ENCODE peak calls at places on chromosomes 7 and 10, in four cellular contexts. V is aorta, D is pancreas, Y is bronchial epithelial cell. O is an unnamed sample.

GRCh38 chr10:35641430-35642015 is 573 bp downstream of the FZD8 start:
- DNase-seq in V (no peak), D (no peak), Y (no peak), O (no peak)

GRCh38 chr10:422232-422631 is 267.2 kb downstream of the DIP2C start:
- DNase-seq in V (no peak), D (no peak), Y (no peak), O (no peak)

GRCh38 chr10:72730462-72730861 is 38.5 kb downstream of the MCU start:
- DNase-seq in V (no peak), D (no peak), Y (no peak), O (no peak)

GRCh38 chr10:97234403-97234802 is 48.6 kb upstream of the SLIT1 start:
- DNase-seq in V (no peak), D (no peak), Y (peak), O (no peak)

GRCh38 chr7:124566576-124566975 is 199.0 kb downstream of the GPR37 start:
- DNase-seq in V (peak), D (no peak), Y (peak), O (no peak)

GRCh38 chr7:140360697-140361229 is 37.6 kb downstream of the SLC37A3 start:
- DNase-seq in V (no peak), D (no peak), Y (no peak), O (no peak)

GRCh38 chr7:131040467-131040932 is 287.2 kb upstream of the MKLN1 start:
- DNase-seq in V (no peak), D (no peak), Y (peak), O (peak)

GRCh38 chr10:52313350-52314006 is 603 bp upstream of the DKK1 start:
- DNase-seq in V (no peak), D (no peak), Y (peak), O (no peak)

GRCh38 chr10:132070724-132071123 is 5.0 kb downstream of the JAKMIP3 start:
- DNase-seq in V (no peak), D (no peak), Y (no peak), O (no peak)

GRCh38 chr10:114911801-114912479 is 26.1 kb upstream of the TRUB1 start:
- DNase-seq in V (no peak), D (no peak), Y (no peak), O (no peak)

GRCh38 chr10:82377608-82378007 is 502.6 kb downstream of the NRG3 start:
- DNase-seq in V (no peak), D (no peak), Y (peak), O (no peak)

GRCh38 chr7:73971701-73972341 is 56.2 kb upstream of the ELN start:
- DNase-seq in V (no peak), D (no peak), Y (peak), O (no peak)

GRCh38 chr7:85600425-85600824 is 413.6 kb upstream of the SEMA3D start:
- DNase-seq in V (no peak), D (no peak), Y (no peak), O (no peak)
- H3K4me3 ChIP-seq in V (no peak), D (no peak), Y (no peak), O (no peak)

GRCh38 chr10:79334573-79334972 is 12.7 kb upstream of the PPIF start:
- DNase-seq in V (no peak), D (no peak), Y (no peak), O (no peak)
- H3K4me3 ChIP-seq in V (no peak), D (no peak), Y (no peak), O (no peak)

DNA sequence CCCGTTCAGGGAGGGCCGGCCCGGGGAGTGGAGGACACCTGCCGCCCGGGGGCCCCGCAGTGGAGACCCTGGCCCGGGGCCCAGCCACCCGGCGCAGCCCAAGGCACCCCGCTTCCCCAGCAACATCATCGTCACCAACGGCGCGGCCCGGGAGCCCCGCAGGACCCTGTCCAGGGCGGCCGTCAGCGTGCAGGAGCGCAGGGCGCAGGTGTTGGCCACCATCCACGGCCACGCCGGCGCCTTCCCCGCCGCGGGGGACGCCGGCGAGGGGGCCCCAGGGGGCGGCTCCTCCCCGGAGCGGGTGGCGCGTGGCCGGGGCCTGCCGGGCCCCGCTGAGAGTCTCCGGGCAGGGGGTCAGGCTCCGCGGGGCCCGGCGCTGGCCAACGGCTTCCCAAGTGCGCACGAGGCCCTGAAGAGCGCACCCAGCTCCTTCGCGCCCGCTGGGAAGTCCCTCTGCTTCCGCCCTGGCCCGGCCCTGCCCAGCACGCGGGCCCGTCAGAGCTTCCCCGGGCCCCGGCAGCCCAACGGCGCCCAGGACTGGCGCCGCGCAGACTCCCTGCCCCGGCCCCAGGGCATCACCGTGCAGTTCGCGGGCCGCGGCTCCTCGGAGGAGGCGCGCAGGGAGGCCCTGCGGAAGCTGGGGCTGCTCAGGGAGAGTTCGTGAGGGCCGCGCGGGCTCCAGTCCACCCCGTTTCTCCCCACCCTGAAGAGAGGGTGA is 46.7 kb downstream of the PROSER2 start:
- DNase-seq in V (no peak), D (no peak), Y (no peak), O (no peak)
- H3K4me3 ChIP-seq in V (no peak), D (no peak), Y (no peak), O (no peak)

GRCh38 chr7:116271980-116272886 is 61.9 kb downstream of the TES start:
- DNase-seq in V (peak), D (no peak), Y (peak), O (no peak)
- H3K4me3 ChIP-seq in V (no peak), D (no peak), Y (no peak), O (no peak)

DNA sequence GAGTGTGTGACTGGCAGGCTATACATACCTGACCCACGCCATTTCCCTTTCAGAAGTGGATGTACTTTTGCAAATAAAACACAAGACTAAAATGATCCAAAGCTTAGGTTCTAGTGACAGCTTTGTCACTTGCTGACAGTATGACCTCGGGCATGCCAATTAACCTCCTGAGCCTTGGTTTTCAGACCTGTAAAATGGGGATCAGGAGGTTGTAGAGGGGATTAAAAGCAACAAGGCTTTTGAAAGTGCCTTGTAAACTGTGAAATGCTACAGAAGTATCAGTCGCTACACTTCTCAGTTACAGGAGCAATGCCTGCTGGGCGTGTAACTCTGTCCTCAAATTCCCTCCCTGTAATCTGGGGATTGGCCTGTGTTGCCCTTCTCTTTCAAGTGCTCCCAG is 8.7 kb upstream of the GRB10 start:
- DNase-seq in V (no peak), D (no peak), Y (no peak), O (no peak)
- H3K4me3 ChIP-seq in V (peak), D (peak), Y (peak), O (no peak)

GRCh38 chr10:76150139-76150885 is 718.9 kb downstream of the LRMDA start:
- DNase-seq in V (no peak), D (peak), Y (peak), O (no peak)
- H3K4me3 ChIP-seq in V (no peak), D (no peak), Y (no peak), O (no peak)

O was measured in CD8-positive, alpha-beta memory T cell.